ENCODE peak calls at places on chromosomes 3 and 15, in ten cellular contexts. Q is uterus, C is heart left ventricle, H is GM12878, U is adrenal gland, B is body of pancreas, S is IMR-90, K is right lobe of liver, M is transverse colon, D is ovary. Z is an unnamed sample.
A peak's percentile ranks its signal among the peaks of the same experiment; 100 is the strongest.

GRCh38 chr15:20348900-20349773 is 192.5 kb downstream of the GOLGA6L6 start:
- DNase-seq in S (no peak), U (peak; percentile 7), C (peak; percentile 30), D (peak; percentile 38), M (no peak), Q (peak; percentile 11), K (peak; percentile 23), H (no peak), B (peak; percentile 10), Z (peak; percentile 85)

GRCh38 chr3:25428950-25429349 is 887 bp downstream of the RARB start:
- DNase-seq in C (no peak), M (no peak), K (no peak), U (no peak), D (no peak), S (no peak), B (no peak), H (no peak), Q (no peak), Z (no peak)

GRCh38 chr15:75966073-75966472 is 46.2 kb downstream of the NRG4 start:
- DNase-seq in U (no peak), H (no peak), C (no peak), D (no peak), B (no peak), M (no peak), Q (no peak), S (peak; percentile 84), K (no peak), Z (no peak)

GRCh38 chr3:141477224-141477623 is 9.6 kb upstream of the RASA2 start:
- DNase-seq in U (peak; percentile 53), D (no peak), C (no peak), K (no peak), H (no peak), Q (no peak), M (no peak), B (no peak), S (peak; percentile 94), Z (no peak)

GRCh38 chr3:196159952-196160804 is 51.0 kb downstream of the ZDHHC19 start:
- DNase-seq in H (peak; percentile 72), S (peak; percentile 93), B (peak; percentile 34), M (peak; percentile 66), K (peak; percentile 42), Q (no peak), D (no peak), U (peak; percentile 56), C (no peak), Z (peak; percentile 83)

GRCh38 chr3:73319179-73319769 is 257.8 kb downstream of the EBLN2 start:
- DNase-seq in U (no peak), M (no peak), B (no peak), S (no peak), K (no peak), D (no peak), H (no peak), C (no peak), Q (peak; percentile 42), Z (no peak)

GRCh38 chr3:199815-200214 is 3.3 kb downstream of the CHL1 start:
- DNase-seq in D (no peak), B (no peak), M (no peak), H (no peak), U (no peak), K (no peak), C (no peak), S (no peak), Q (no peak), Z (no peak)

GRCh38 chr3:8509961-8510360 is 8.3 kb downstream of the LMCD1 start:
- DNase-seq in B (no peak), S (peak; percentile 98), U (peak; percentile 60), H (no peak), Q (no peak), C (no peak), K (no peak), M (no peak), D (no peak), Z (no peak)

GRCh38 chr15:65390447-65390846 is 12.6 kb upstream of the IGDCC3 start:
- DNase-seq in C (no peak), B (no peak), U (no peak), D (no peak), H (no peak), Q (no peak), K (no peak), M (no peak), S (no peak), Z (no peak)

GRCh38 chr3:73490453-73491311 is 134.1 kb downstream of the PDZRN3 start:
- DNase-seq in D (peak; percentile 86), H (no peak), Q (no peak), S (peak; percentile 70), C (peak; percentile 54), K (no peak), B (peak; percentile 55), M (no peak), U (peak; percentile 71), Z (peak; percentile 80)

GRCh38 chr3:119627461-119627860 is 29.8 kb downstream of the PLA1A start:
- DNase-seq in H (peak; percentile 34), U (no peak), Q (no peak), S (no peak), B (no peak), C (peak; percentile 38), D (peak; percentile 69), M (peak; percentile 28), K (peak; percentile 35), Z (peak; percentile 85)

GRCh38 chr3:129829640-129830039 is 63.9 kb downstream of the TMCC1 start:
- DNase-seq in U (peak; percentile 69), Q (peak; percentile 42), M (peak; percentile 23), C (peak; percentile 56), D (no peak), S (peak; percentile 95), B (peak; percentile 37), K (no peak), H (no peak), Z (no peak)

GRCh38 chr3:197487911-197488391 is 67.8 kb downstream of the BDH1 start:
- DNase-seq in U (peak; percentile 88), M (no peak), B (no peak), D (no peak), K (peak; percentile 85), Q (no peak), S (peak; percentile 94), H (no peak), C (peak; percentile 58), Z (no peak)

GRCh38 chr3:141246224-141246957 is 14.8 kb downstream of the PXYLP1 start:
- DNase-seq in M (no peak), B (peak; percentile 65), C (no peak), Q (no peak), S (no peak), K (no peak), H (no peak), U (no peak), D (no peak), Z (no peak)

GRCh38 chr15:41230650-41231533 is at the start of the genes CHP1 and EXD1:
- DNase-seq in D (peak; percentile 97), C (peak; percentile 99), K (peak; percentile 99), B (peak; percentile 99), M (peak; percentile 99), H (peak; percentile 87), Q (peak; percentile 97), S (peak; percentile 97), U (peak; percentile 99), Z (peak; percentile 99)
- TF ChIP-seq POLR2A in D (peak; percentile 80), C (no peak), K (peak; percentile 84), B (peak; percentile 93), M (peak; percentile 97), H (peak; percentile 94), Q (peak; percentile 79), S (peak; percentile 74), U (peak; percentile 88), Z (peak; percentile 83)

DNA sequence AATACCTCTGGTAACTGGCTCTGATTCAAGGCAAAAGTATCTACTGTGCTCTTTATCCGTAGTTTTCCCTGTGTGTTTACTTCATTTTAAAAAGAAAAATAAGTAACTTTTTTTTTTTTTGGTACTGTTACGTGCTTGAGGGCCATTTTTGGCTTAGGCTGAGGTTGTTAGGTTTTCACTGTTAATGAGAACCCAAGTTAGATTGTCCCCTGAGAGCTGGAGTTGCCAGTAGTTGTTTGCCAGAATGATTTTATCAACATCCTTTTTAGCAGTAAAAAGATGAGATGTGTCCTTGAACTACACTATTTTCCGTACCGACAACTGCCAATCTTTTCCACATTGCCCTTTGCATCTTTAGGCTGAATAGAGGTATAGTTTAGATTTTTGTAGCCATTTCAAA is 35.9 kb downstream of the IQGAP1 start:
- DNase-seq in B (no peak), H (no peak), D (no peak), S (no peak), K (no peak), Q (no peak), U (no peak), M (no peak), C (peak; percentile 14), Z (no peak)
- H3K4me3 ChIP-seq in B (no peak overlapping the region), H (no peak overlapping the region), D (no peak overlapping the region), S (no peak overlapping the region), K (no peak overlapping the region), Q (no peak overlapping the region), U (no peak overlapping the region), M (no peak overlapping the region), C (no peak overlapping the region), Z (no peak overlapping the region)

DNA sequence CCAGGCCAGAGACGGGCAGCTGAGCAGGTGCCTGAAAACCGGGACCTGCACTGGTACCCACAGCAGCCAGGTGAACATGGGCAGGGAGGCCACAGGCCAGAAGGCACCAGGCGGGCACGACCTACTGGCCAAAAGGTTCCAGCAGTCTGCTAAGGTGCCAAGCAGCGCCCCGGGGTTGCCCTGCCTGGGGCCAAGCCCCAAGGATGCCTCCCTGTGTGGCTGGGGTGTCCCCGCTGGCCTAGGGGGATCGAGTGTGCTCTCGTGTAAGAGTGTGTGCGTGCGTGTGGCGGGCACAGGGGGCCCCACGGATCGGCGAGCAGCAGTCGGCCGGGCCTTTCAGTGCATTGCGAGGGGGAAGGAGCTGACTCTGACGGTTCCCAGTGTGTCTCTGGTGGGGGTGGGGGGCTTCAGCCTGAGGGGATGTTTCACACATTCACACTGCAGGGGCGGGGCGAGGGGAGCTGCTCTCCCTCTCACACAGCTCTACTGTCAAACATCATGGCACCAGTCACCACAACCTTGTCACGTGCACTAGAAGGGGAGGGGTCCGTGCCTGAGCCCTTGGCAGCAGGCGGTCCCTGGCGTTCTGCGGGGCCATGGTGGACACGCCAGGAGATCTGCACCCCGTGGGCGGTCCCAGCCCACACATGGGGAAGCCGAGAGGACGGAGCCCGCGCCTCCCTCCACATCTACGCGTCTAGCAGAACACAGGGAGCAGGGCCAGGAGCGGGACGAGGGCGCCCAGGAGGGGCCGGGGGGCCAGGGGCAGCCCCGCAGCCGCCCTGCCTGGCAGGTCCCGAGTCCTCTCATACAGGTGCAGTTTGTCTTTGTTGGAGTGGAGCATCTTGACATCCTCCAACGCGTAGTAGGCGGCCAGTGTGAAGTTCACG is 44.5 kb downstream of the RGMA start:
- DNase-seq in B (no peak), Q (no peak), M (no peak), K (no peak), S (no peak), D (no peak), H (no peak), U (no peak), C (no peak), Z (no peak)
- H3K36me3 ChIP-seq in B (no peaks in the 10 kb centered on the region), Q (no peaks in the 10 kb centered on the region), M (no peaks in the 10 kb centered on the region), K (no peaks in the 10 kb centered on the region), S (no peaks in the 10 kb centered on the region), D (no peaks in the 10 kb centered on the region), H (no peaks in the 10 kb centered on the region), U (no peaks in the 10 kb centered on the region), C (no peaks in the 10 kb centered on the region), Z (peaks cover 9% of the 10 kb centered on the region)

DNA sequence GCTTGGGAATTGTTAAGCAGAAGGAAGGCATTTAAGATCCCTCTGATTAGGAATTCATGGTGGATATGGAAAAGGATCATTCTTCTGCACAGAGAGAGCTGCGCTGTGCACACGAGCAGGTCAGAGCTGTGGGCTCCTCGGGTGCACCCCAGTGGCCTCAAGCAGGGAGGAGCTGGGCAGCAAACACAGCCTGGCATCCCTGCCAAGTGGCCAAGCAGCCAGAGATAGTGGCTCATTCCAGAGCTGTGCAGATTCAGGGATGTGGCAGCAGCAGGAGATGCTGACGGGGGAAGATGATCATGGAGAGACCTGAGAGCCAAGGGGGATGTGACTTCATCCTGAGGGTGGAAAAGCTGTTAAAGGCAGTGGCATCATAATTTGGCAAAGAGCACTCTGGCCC is 55.9 kb downstream of the LRRK1 start:
- DNase-seq in C (no peak), M (no peak), D (no peak), H (no peak), Q (no peak), U (no peak), S (no peak), B (no peak), K (no peak), Z (no peak)
- TF ChIP-seq POLR2A in C (no peak), M (no peak), D (no peak), H (no peak), Q (no peak), U (no peak), S (no peak), B (no peak), K (no peak), Z (no peak)